ENCODE peak calls at places on chromosomes 13 and 19, in four cellular contexts. U, W, O and J are unnamed samples.

GRCh38 chr13:28817204-28817603 is 2.9 kb upstream of the MTUS2 start:
- DNase-seq in W (peak), U (peak), O (no peak), J (peak)

GRCh38 chr19:46426035-46426505 is 2.7 kb downstream of the PNMA8C start:
- DNase-seq in W (peak), O (no peak), U (no peak), J (no peak)

GRCh38 chr13:49711218-49711863 is 20.1 kb upstream of the EBPL start:
- DNase-seq in W (peak), U (no peak), O (no peak), J (no peak)

GRCh38 chr19:36797786-36798108 is 25.1 kb upstream of the ZNF850 start:
- DNase-seq in U (no peak), O (no peak), W (no peak), J (no peak)

GRCh38 chr13:113598481-113598880 is 13.9 kb downstream of the TFDP1 start:
- DNase-seq in W (no peak), O (no peak), U (peak), J (no peak)

GRCh38 chr13:20127563-20128458 is 33.0 kb downstream of the GJA3 start:
- DNase-seq in W (peak), O (no peak), U (peak), J (no peak)

GRCh38 chr13:112725346-112726017 is 35.6 kb downstream of the ATP11A start:
- DNase-seq in W (no peak), U (no peak), O (peak), J (no peak)

GRCh38 chr19:43526884-43527859 is at the start of gene ETHE1:
- DNase-seq in U (peak), O (no peak), W (peak), J (peak)

GRCh38 chr19:51530616-51531015 is 854 bp downstream of the SIGLEC6 start:
- DNase-seq in U (no peak), O (no peak), W (no peak), J (no peak)

GRCh38 chr19:11674067-11674492 is 64.7 kb downstream of the ZNF823 start:
- DNase-seq in O (no peak), W (no peak), U (peak), J (no peak)

GRCh38 chr19:46009530-46010510 is 13.0 kb downstream of the PGLYRP1 start:
- DNase-seq in O (no peak), W (peak), U (peak), J (peak)

GRCh38 chr19:13864223-13864512 is 12.8 kb upstream of the NANOS3 start:
- DNase-seq in O (no peak), W (no peak), U (no peak), J (no peak)

GRCh38 chr19:4969772-4970531 is 1.0 kb downstream of the KDM4B start:
- DNase-seq in U (no peak), O (peak), W (no peak), J (peak)

GRCh38 chr13:102405499-102406079 is 3.7 kb upstream of the FGF14 start:
- DNase-seq in U (peak), W (no peak), O (no peak), J (no peak)
- TF ChIP-seq TCF7 in U (no peak), W (no peak), O (no peak), J (no peak)

GRCh38 chr19:56071151-56071550 is 49.9 kb downstream of the ZNF787 start:
- DNase-seq in W (peak), U (no peak), O (no peak), J (peak)

GRCh38 chr19:56069642-56070041 is 51.5 kb downstream of the ZNF787 start:
- DNase-seq in O (no peak), U (no peak), W (no peak), J (no peak)

GRCh38 chr19:56066152-56067023 is 54.7 kb downstream of the ZNF787 start:
- DNase-seq in U (peak), O (no peak), W (peak), J (peak)
- TF ChIP-seq TCF7 in U (no peak), O (no peak), W (no peak), J (no peak)

GRCh38 chr19:3108775-3109174 is 14.6 kb downstream of the GNA11 start:
- DNase-seq in U (peak), O (no peak), W (peak), J (peak)
- TF ChIP-seq TCF7 in U (no peak), O (no peak), W (no peak), J (no peak)

GRCh38 chr19:6740589-6741348 is 1.3 kb downstream of the TRIP10 start:
- DNase-seq in O (no peak), U (peak), W (no peak), J (peak)
- TF ChIP-seq TCF7 in O (no peak), U (no peak), W (no peak), J (no peak)

DNA sequence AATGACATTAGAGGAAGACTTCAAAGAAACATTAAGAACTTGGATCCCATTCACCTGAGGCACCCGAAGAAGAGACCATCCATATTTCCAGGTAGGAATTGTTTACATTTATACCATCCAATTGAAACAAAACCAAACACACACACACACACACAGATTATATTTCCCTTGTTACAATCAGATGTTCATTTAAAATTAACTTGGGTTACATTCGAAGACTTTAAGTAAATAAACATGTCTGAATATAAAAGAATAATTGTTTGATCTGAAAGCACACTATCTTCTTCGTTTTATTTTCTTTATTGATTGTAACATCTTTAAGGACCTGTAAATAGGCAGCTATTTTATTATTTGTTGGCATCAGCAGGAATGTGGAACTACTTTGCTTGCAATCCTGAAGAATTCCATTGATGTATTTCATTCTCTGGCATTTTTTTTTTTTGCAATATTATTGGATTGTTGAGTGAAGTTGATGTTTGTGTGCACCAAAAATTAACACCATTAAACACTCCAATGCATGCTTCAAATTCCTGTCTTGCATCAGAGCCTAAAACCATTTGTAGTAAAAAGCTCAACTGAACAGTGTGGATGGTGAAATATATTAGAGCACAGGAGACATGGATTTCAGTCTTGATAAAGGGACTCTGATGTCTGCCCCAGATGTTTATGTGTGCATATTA is 85.3 kb upstream of the FRY start:
- DNase-seq in U (no peak), O (no peak), W (no peak), J (no peak)
- TF ChIP-seq TCF7 in U (no peak), O (no peak), W (no peak), J (no peak)

GRCh38 chr19:35497406-35497805 is 7.1 kb upstream of the KRTDAP start:
- DNase-seq in U (no peak), O (no peak), W (no peak), J (no peak)

GRCh38 chr19:35493971-35494370 is 3.7 kb upstream of the KRTDAP start:
- DNase-seq in O (no peak), W (no peak), U (no peak), J (no peak)

GRCh38 chr19:35491838-35492360 is 1.6 kb upstream of the KRTDAP start:
- DNase-seq in U (no peak), O (no peak), W (no peak), J (no peak)

GRCh38 chr19:35498220-35498619 is 8.0 kb upstream of the KRTDAP start:
- DNase-seq in U (no peak), W (no peak), O (no peak), J (no peak)

DNA sequence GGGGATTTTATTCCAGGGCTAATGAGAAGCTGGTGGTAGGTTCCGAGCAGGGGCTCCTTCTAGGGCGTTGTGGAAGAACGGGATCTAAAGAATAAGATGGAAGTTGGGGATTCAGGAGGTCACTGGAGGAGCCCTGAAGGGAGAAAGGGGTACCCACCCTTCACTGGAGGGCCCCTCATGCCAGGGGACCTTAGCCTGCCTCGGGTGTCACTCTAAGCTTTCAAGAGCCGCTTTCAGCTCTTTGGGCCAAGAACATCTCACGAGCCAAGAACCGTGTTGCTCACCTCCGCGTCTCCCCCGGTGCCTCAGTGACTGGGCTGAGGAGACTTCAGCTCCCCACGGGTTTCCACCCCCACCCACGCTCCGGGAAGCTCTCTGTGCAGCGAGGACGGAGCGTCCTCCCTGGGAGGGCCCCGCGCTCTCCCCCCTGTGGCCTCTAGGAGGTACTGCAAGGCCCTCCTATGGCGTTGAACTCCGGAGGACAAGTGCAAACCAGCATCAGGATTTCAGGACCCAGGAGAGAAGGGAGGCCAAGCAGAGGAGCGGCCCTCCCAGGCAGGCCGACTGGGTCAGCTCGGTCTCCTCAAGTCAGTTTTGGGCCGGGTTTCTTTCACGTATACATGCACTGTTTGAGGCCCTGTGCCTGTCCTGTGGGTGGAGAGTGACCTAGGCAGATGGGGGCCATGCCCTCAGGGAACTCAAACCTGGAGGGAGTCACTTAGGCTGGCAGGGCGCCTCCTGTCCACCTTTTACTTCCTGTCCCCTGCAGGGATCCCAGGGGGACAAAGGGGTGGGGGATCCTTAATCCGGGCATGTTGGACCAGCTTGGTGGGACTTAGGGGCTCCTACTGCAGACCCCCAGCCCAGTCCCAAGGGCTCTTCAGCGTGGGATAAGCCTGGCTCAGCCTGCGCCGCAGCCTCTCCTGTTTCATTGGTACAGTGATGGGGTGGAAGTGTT is 5.1 kb upstream of the KRTDAP start:
- DNase-seq in O (no peak), W (peak), U (peak), J (peak)
- TF ChIP-seq TCF7 in O (no peak), W (no peak), U (no peak), J (no peak)